ENCODE peak calls at places on chromosome 21, in seven cellular contexts. One of them, this sample, is unnamed. For H3K36me3, the result is how much of the 10 kb centered on the place peaks cover.

GRCh38 chr21:39754811-39755210 is 9.8 kb downstream of the IGSF5 start:
- DNase-seq in tibial nerve: no peak
- DNase-seq in suprapubic skin: no peak
- DNase-seq in transverse colon: no peak
- DNase-seq in iPS DF 6.9: no peak
- DNase-seq in psoas muscle: no peak
- DNase-seq in fibroblast of lung: no peak
- DNase-seq in this sample: no peak

GRCh38 chr21:14554948-14555347 is 8.8 kb upstream of the SAMSN1 start:
- DNase-seq in tibial nerve: no peak
- DNase-seq in suprapubic skin: no peak
- DNase-seq in transverse colon: no peak
- DNase-seq in iPS DF 6.9: no peak
- DNase-seq in psoas muscle: no peak
- DNase-seq in fibroblast of lung: no peak
- DNase-seq in this sample: no peak

GRCh38 chr21:26966978-26967913 is at the start of gene ADAMTS5:
- DNase-seq in tibial nerve: peak
- DNase-seq in suprapubic skin: peak
- DNase-seq in transverse colon: peak
- DNase-seq in iPS DF 6.9: no peak
- DNase-seq in psoas muscle: peak
- DNase-seq in fibroblast of lung: peak
- DNase-seq in this sample: no peak

GRCh38 chr21:39840373-39841097 is 26.7 kb upstream of the PCP4 start:
- DNase-seq in tibial nerve: no peak
- DNase-seq in suprapubic skin: no peak
- DNase-seq in transverse colon: no peak
- DNase-seq in iPS DF 6.9: no peak
- DNase-seq in psoas muscle: no peak
- DNase-seq in fibroblast of lung: no peak
- DNase-seq in this sample: no peak

GRCh38 chr21:38986460-38987395 is 181.0 kb downstream of the ETS2 start:
- DNase-seq in tibial nerve: no peak
- DNase-seq in suprapubic skin: no peak
- DNase-seq in transverse colon: no peak
- DNase-seq in iPS DF 6.9: no peak
- DNase-seq in psoas muscle: no peak
- DNase-seq in fibroblast of lung: no peak
- DNase-seq in this sample: no peak

GRCh38 chr21:38973552-38973951 is 167.8 kb downstream of the ETS2 start:
- DNase-seq in tibial nerve: no peak
- DNase-seq in suprapubic skin: no peak
- DNase-seq in transverse colon: no peak
- DNase-seq in iPS DF 6.9: no peak
- DNase-seq in psoas muscle: no peak
- DNase-seq in fibroblast of lung: no peak
- DNase-seq in this sample: no peak

GRCh38 chr21:38857152-38857825 is 51.6 kb downstream of the ETS2 start:
- DNase-seq in tibial nerve: no peak
- DNase-seq in suprapubic skin: no peak
- DNase-seq in transverse colon: no peak
- DNase-seq in iPS DF 6.9: no peak
- DNase-seq in psoas muscle: peak
- DNase-seq in fibroblast of lung: no peak
- DNase-seq in this sample: no peak

GRCh38 chr21:15379776-15380175 is 315.0 kb upstream of the NRIP1 start:
- DNase-seq in tibial nerve: no peak
- DNase-seq in suprapubic skin: no peak
- DNase-seq in transverse colon: no peak
- DNase-seq in iPS DF 6.9: no peak
- DNase-seq in psoas muscle: no peak
- DNase-seq in fibroblast of lung: no peak
- DNase-seq in this sample: no peak

GRCh38 chr21:27694667-27695066 is 727.8 kb upstream of the ADAMTS5 start:
- DNase-seq in tibial nerve: no peak
- DNase-seq in suprapubic skin: no peak
- DNase-seq in transverse colon: no peak
- DNase-seq in iPS DF 6.9: peak
- DNase-seq in psoas muscle: no peak
- DNase-seq in fibroblast of lung: peak
- DNase-seq in this sample: no peak

GRCh38 chr21:32525282-32525681 is 60.0 kb downstream of the TCP10L start:
- DNase-seq in tibial nerve: no peak
- DNase-seq in suprapubic skin: no peak
- DNase-seq in transverse colon: no peak
- DNase-seq in iPS DF 6.9: no peak
- DNase-seq in psoas muscle: no peak
- DNase-seq in fibroblast of lung: no peak
- DNase-seq in this sample: no peak

GRCh38 chr21:37783016-37783415 is 133.2 kb downstream of the KCNJ6 start:
- DNase-seq in tibial nerve: no peak
- DNase-seq in suprapubic skin: no peak
- DNase-seq in transverse colon: no peak
- DNase-seq in iPS DF 6.9: no peak
- DNase-seq in psoas muscle: no peak
- DNase-seq in fibroblast of lung: peak
- DNase-seq in this sample: no peak

GRCh38 chr21:18384771-18385170 is 18.8 kb downstream of the TMPRSS15 start:
- DNase-seq in tibial nerve: no peak
- DNase-seq in suprapubic skin: no peak
- DNase-seq in transverse colon: no peak
- DNase-seq in iPS DF 6.9: peak
- DNase-seq in psoas muscle: no peak
- DNase-seq in fibroblast of lung: no peak
- DNase-seq in this sample: no peak

GRCh38 chr21:33487996-33488395 is 3.5 kb downstream of the DNAJC28 start:
- DNase-seq in tibial nerve: no peak
- DNase-seq in suprapubic skin: no peak
- DNase-seq in transverse colon: no peak
- DNase-seq in iPS DF 6.9: no peak
- DNase-seq in psoas muscle: no peak
- DNase-seq in fibroblast of lung: no peak
- DNase-seq in this sample: no peak

GRCh38 chr21:25384782-25385181 is 222.5 kb downstream of the MRPL39 start:
- DNase-seq in tibial nerve: no peak
- DNase-seq in suprapubic skin: no peak
- DNase-seq in transverse colon: no peak
- DNase-seq in iPS DF 6.9: no peak
- DNase-seq in psoas muscle: no peak
- DNase-seq in fibroblast of lung: no peak
- DNase-seq in this sample: no peak

GRCh38 chr21:14850394-14850793 is 214.4 kb downstream of the NRIP1 start:
- DNase-seq in tibial nerve: no peak
- DNase-seq in suprapubic skin: no peak
- DNase-seq in transverse colon: no peak
- DNase-seq in iPS DF 6.9: no peak
- DNase-seq in psoas muscle: no peak
- DNase-seq in fibroblast of lung: peak
- DNase-seq in this sample: no peak

GRCh38 chr21:36642777-36643176 is 56.1 kb upstream of the SIM2 start:
- DNase-seq in tibial nerve: no peak
- DNase-seq in suprapubic skin: no peak
- DNase-seq in transverse colon: no peak
- DNase-seq in iPS DF 6.9: no peak
- DNase-seq in psoas muscle: no peak
- DNase-seq in fibroblast of lung: no peak
- DNase-seq in this sample: no peak

DNA sequence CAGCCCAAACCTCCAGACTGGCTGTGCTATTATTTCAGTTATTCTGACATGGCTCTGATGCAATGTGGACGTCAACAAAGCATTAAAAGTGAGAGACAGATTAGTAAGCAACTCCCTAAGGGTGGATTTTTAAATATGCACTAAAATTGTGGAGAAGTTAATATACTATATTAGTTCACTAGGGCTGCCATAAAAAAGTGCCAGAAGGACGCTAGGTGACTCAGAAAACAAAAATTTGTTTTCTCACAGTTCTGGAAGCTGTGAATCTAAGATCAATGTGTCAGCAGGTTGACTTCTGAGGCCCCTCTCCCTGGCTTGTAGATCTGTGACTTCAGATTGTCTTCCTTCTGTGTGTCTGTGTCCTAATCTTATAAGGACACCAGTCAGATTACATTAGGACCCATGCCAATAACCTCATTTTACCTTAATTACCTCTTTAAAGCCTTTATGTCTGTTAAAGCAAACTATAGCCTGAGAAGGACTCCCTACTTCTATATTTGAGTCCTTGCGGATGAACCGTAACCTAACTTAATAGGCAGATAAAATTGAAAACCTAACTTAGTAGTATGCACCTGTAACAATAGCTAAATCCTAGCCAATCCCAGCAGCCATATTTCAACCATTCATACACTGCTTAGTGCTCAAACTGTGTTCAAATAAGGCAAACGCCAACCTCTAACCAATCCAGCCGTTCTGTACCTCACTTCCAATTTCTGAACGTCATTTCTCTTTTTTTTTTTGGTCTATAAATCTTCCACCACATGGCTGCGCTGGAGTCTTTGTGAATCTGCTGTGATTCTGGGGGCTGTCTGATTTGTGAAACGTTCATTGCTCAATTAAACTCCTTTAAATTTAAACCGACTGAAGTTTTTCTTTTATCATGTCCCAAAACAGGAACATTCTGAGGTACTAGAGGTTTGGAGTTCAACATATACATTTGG is 65.9 kb upstream of the BACH1 start:
- DNase-seq in tibial nerve: no peak
- DNase-seq in suprapubic skin: no peak
- DNase-seq in transverse colon: no peak
- DNase-seq in iPS DF 6.9: no peak
- DNase-seq in psoas muscle: no peak
- DNase-seq in fibroblast of lung: peak
- DNase-seq in this sample: no peak
- H3K27ac ChIP-seq in tibial nerve: no peak
- H3K27ac ChIP-seq in suprapubic skin: no peak
- H3K27ac ChIP-seq in transverse colon: no peak
- H3K27ac ChIP-seq in iPS DF 6.9: no peak
- H3K27ac ChIP-seq in psoas muscle: no peak
- H3K27ac ChIP-seq in fibroblast of lung: no peak
- H3K27ac ChIP-seq in this sample: no peak

GRCh38 chr21:42975886-42976608 is 1.7 kb downstream of the PKNOX1 start:
- DNase-seq in tibial nerve: no peak
- DNase-seq in suprapubic skin: no peak
- DNase-seq in transverse colon: no peak
- DNase-seq in iPS DF 6.9: no peak
- DNase-seq in psoas muscle: no peak
- DNase-seq in fibroblast of lung: no peak
- DNase-seq in this sample: no peak
- H3K4me3 ChIP-seq in tibial nerve: peak
- H3K4me3 ChIP-seq in suprapubic skin: peak
- H3K4me3 ChIP-seq in transverse colon: peak
- H3K4me3 ChIP-seq in iPS DF 6.9: peak
- H3K4me3 ChIP-seq in psoas muscle: peak
- H3K4me3 ChIP-seq in fibroblast of lung: peak
- H3K4me3 ChIP-seq in this sample: peak

GRCh38 chr21:46425566-46425965 is 33.1 kb upstream of the DIP2A start:
- DNase-seq in tibial nerve: no peak
- DNase-seq in suprapubic skin: no peak
- DNase-seq in transverse colon: no peak
- DNase-seq in iPS DF 6.9: no peak
- DNase-seq in psoas muscle: no peak
- DNase-seq in fibroblast of lung: no peak
- DNase-seq in this sample: peak

GRCh38 chr21:46428987-46429710 is 29.5 kb upstream of the DIP2A start:
- DNase-seq in tibial nerve: no peak
- DNase-seq in suprapubic skin: no peak
- DNase-seq in transverse colon: no peak
- DNase-seq in iPS DF 6.9: no peak
- DNase-seq in psoas muscle: no peak
- DNase-seq in fibroblast of lung: no peak
- DNase-seq in this sample: no peak

GRCh38 chr21:46428286-46428685 is 30.4 kb upstream of the DIP2A start:
- DNase-seq in tibial nerve: no peak
- DNase-seq in suprapubic skin: no peak
- DNase-seq in transverse colon: no peak
- DNase-seq in iPS DF 6.9: no peak
- DNase-seq in psoas muscle: no peak
- DNase-seq in fibroblast of lung: no peak
- DNase-seq in this sample: no peak

GRCh38 chr21:46426313-46427046 is 32.2 kb upstream of the DIP2A start:
- DNase-seq in tibial nerve: no peak
- DNase-seq in suprapubic skin: no peak
- DNase-seq in transverse colon: no peak
- DNase-seq in iPS DF 6.9: no peak
- DNase-seq in psoas muscle: no peak
- DNase-seq in fibroblast of lung: no peak
- DNase-seq in this sample: no peak

DNA sequence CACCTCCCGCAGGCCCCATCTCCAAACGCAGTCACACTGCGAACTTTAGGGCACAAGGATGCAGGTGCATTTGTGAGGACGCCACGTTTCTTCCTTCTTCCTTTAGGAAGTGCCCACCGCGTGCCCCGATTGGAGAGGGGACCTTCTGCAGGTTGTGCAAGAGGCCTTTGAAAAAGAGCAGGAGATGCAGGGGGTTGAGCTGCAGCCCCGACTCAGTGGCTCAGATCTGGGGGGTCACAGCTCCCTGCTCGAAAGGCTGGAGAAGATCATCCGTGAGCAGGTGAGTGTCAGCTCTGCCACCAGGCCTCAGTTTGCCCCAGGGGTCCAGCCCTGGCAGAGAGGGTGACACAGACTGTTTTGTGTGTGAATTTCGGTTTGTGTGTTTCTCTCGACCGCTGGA is 31.2 kb upstream of the DIP2A start:
- DNase-seq in tibial nerve: no peak
- DNase-seq in suprapubic skin: no peak
- DNase-seq in transverse colon: no peak
- DNase-seq in iPS DF 6.9: no peak
- DNase-seq in psoas muscle: no peak
- DNase-seq in fibroblast of lung: no peak
- DNase-seq in this sample: no peak
- H3K36me3 ChIP-seq in tibial nerve: half or more
- H3K36me3 ChIP-seq in suprapubic skin: half or more
- H3K36me3 ChIP-seq in transverse colon: under half
- H3K36me3 ChIP-seq in iPS DF 6.9: under half
- H3K36me3 ChIP-seq in psoas muscle: under half
- H3K36me3 ChIP-seq in fibroblast of lung: under half
- H3K36me3 ChIP-seq in this sample: under half

GRCh38 chr21:45739218-45740087 is 95.9 kb downstream of the PCBP3 start:
- DNase-seq in tibial nerve: no peak
- DNase-seq in suprapubic skin: no peak
- DNase-seq in transverse colon: no peak
- DNase-seq in iPS DF 6.9: no peak
- DNase-seq in psoas muscle: no peak
- DNase-seq in fibroblast of lung: no peak
- DNase-seq in this sample: no peak

GRCh38 chr21:45737485-45738166 is 94.1 kb downstream of the PCBP3 start:
- DNase-seq in tibial nerve: no peak
- DNase-seq in suprapubic skin: no peak
- DNase-seq in transverse colon: no peak
- DNase-seq in iPS DF 6.9: no peak
- DNase-seq in psoas muscle: no peak
- DNase-seq in fibroblast of lung: no peak
- DNase-seq in this sample: no peak

GRCh38 chr21:45736705-45737484 is 93.4 kb downstream of the PCBP3 start:
- DNase-seq in tibial nerve: peak
- DNase-seq in suprapubic skin: no peak
- DNase-seq in transverse colon: no peak
- DNase-seq in iPS DF 6.9: no peak
- DNase-seq in psoas muscle: no peak
- DNase-seq in fibroblast of lung: no peak
- DNase-seq in this sample: no peak

GRCh38 chr21:45736042-45736704 is 92.6 kb downstream of the PCBP3 start:
- DNase-seq in tibial nerve: no peak
- DNase-seq in suprapubic skin: no peak
- DNase-seq in transverse colon: no peak
- DNase-seq in iPS DF 6.9: no peak
- DNase-seq in psoas muscle: no peak
- DNase-seq in fibroblast of lung: no peak
- DNase-seq in this sample: no peak

GRCh38 chr21:45735259-45736000 is 91.9 kb downstream of the PCBP3 start:
- DNase-seq in tibial nerve: no peak
- DNase-seq in suprapubic skin: no peak
- DNase-seq in transverse colon: no peak
- DNase-seq in iPS DF 6.9: no peak
- DNase-seq in psoas muscle: no peak
- DNase-seq in fibroblast of lung: no peak
- DNase-seq in this sample: no peak
- H3K27ac ChIP-seq in tibial nerve: no peak
- H3K27ac ChIP-seq in suprapubic skin: no peak
- H3K27ac ChIP-seq in transverse colon: no peak
- H3K27ac ChIP-seq in iPS DF 6.9: no peak
- H3K27ac ChIP-seq in psoas muscle: no peak
- H3K27ac ChIP-seq in fibroblast of lung: no peak
- H3K27ac ChIP-seq in this sample: no peak

This sample was measured in CD8-positive, alpha-beta memory T cell.